ENCODE peak calls at places on chromosomes 1 and 21, in five cellular contexts. I, C, E, F and G are unnamed samples. For H3K36me3, the result is how much of the 10 kb centered on the place peaks cover.

GRCh38 chr1:24551290-24551859 is 4.5 kb upstream of the NCMAP start:
- DNase-seq in I (no peak), C (peak), E (no peak), F (no peak), G (peak)

GRCh38 chr21:23531444-23531843 is 2075.8 kb downstream of the MRPL39 start:
- DNase-seq in I (no peak), C (no peak), E (no peak), F (no peak), G (no peak)

GRCh38 chr1:207898260-207898659 is 12.7 kb downstream of the CD34 start:
- DNase-seq in I (no peak), C (no peak), E (no peak), F (no peak), G (no peak)

GRCh38 chr21:30831194-30831765 is 1.7 kb upstream of the KRTAP7-1 start:
- DNase-seq in I (no peak), C (peak), E (peak), F (no peak), G (peak)

GRCh38 chr1:54284781-54285563 is 85.0 kb downstream of the MRPL37 start:
- DNase-seq in I (no peak), C (no peak), E (no peak), F (no peak), G (no peak)

GRCh38 chr1:45015683-45016082 is 3.6 kb downstream of the UROD start:
- DNase-seq in I (no peak), C (no peak), E (no peak), F (no peak), G (no peak)

GRCh38 chr1:30612666-30613065 is 110.7 kb downstream of the MATN1 start:
- DNase-seq in I (no peak), C (no peak), E (no peak), F (no peak), G (peak)

GRCh38 chr1:23101891-23102688 is 66.6 kb downstream of the LUZP1 start:
- DNase-seq in I (no peak), C (peak), E (no peak), F (no peak), G (no peak)

GRCh38 chr1:31605908-31606427 is 11.5 kb upstream of the HCRTR1 start:
- DNase-seq in I (no peak), C (no peak), E (no peak), F (no peak), G (no peak)

GRCh38 chr1:236472850-236473788 is 50.7 kb upstream of the LGALS8 start:
- DNase-seq in I (no peak), C (no peak), E (no peak), F (no peak), G (no peak)

GRCh38 chr1:29256395-29256794 is 20.1 kb downstream of the PTPRU start:
- DNase-seq in I (no peak), C (no peak), E (no peak), F (no peak), G (no peak)

DNA sequence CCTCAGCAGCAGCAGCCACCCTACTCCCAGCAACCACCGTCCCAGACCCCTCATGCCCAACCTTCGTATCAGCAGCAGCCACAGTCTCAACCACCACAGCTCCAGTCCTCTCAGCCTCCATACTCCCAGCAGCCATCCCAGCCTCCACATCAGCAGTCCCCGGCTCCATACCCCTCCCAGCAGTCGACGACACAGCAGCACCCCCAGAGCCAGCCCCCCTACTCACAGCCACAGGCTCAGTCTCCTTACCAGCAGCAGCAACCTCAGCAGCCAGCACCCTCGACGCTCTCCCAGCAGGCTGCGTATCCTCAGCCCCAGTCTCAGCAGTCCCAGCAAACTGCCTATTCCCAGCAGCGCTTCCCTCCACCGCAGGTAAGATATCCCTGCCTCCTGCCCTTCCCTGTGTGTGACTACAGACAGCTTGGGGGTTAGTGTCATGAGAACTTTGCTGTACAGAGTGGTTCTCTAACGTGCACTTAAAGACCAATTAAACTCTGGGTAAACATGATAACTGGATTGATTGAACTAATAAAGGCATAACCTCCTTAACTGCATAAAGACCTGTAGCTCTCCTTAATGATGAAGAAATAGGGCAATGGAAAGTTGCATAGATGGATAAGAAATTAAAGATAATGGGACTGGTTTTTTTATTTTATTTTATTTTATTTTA is 35.6 kb downstream of the ARID1A start:
- DNase-seq in I (no peak), C (no peak), E (no peak), F (no peak), G (peak)
- H3K36me3 ChIP-seq in I (under half), C (under half), E (half or more), F (under half), G (under half)

GRCh38 chr1:223730471-223730870 is 18.1 kb downstream of the CAPN2 start:
- DNase-seq in I (no peak), C (no peak), E (no peak), F (no peak), G (no peak)
- H3K36me3 ChIP-seq in I (under half), C (under half), E (under half), F (under half), G (under half)

GRCh38 chr1:9590945-9591668 is 2.4 kb downstream of the TMEM201 start:
- DNase-seq in I (no peak), C (no peak), E (no peak), F (peak), G (no peak)

GRCh38 chr1:9590201-9590600 is 1.5 kb downstream of the TMEM201 start:
- DNase-seq in I (no peak), C (no peak), E (no peak), F (no peak), G (no peak)

GRCh38 chr1:9589719-9590157 is 1.0 kb downstream of the TMEM201 start:
- DNase-seq in I (no peak), C (no peak), E (no peak), F (no peak), G (no peak)

GRCh38 chr1:9588551-9589143 is at the start of gene TMEM201:
- DNase-seq in I (peak), C (peak), E (peak), F (peak), G (peak)

GRCh38 chr1:9589144-9589718 is 520 bp downstream of the TMEM201 start:
- DNase-seq in I (peak), C (peak), E (peak), F (peak), G (peak)
- H3K36me3 ChIP-seq in I (under half), C (under half), E (under half), F (under half), G (under half)

DNA sequence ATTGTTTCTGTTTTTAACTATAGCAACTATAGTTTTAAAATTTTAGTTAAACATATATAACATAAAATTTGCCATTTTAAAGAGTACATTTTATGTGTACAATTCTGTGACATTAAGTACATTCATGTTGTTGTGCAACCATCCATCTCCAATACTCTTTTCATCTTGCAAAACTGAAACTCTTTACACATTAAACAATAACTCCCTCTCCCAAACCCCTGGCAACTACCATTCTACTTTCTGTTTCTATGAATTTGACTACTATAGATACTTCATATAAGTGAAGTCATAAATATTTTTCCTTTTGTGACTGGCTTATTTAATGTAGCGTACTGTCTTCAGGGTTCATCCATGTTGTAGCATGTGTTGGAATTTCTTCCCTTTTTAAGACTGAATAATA is 25.9 kb downstream of the PCBP3 start:
- DNase-seq in I (no peak), C (no peak), E (no peak), F (no peak), G (no peak)
- H3K36me3 ChIP-seq in I (under half), C (under half), E (under half), F (under half), G (under half)